ENCODE peak calls at places on chromosomes 7 and 10, in four cellular contexts. One of them, this sample, is unnamed.

GRCh38 chr7:36894190-36894589 is 169.9 kb upstream of the AOAH start:
- DNase-seq in neuronal stem cell: no peak
- DNase-seq in mesenchymal stem cell: no peak
- DNase-seq in IMR-90: no peak
- DNase-seq in this sample: no peak

GRCh38 chr7:114931656-114932011 is 9.7 kb downstream of the MDFIC start:
- DNase-seq in neuronal stem cell: no peak
- DNase-seq in mesenchymal stem cell: no peak
- DNase-seq in IMR-90: no peak
- DNase-seq in this sample: no peak

GRCh38 chr7:108311446-108312168 is 144.6 kb downstream of the NRCAM start:
- DNase-seq in neuronal stem cell: no peak
- DNase-seq in mesenchymal stem cell: peak
- DNase-seq in IMR-90: no peak
- DNase-seq in this sample: no peak

GRCh38 chr7:47474937-47475879 is 106.7 kb downstream of the TNS3 start:
- DNase-seq in neuronal stem cell: no peak
- DNase-seq in mesenchymal stem cell: peak
- DNase-seq in IMR-90: peak
- DNase-seq in this sample: peak

GRCh38 chr7:144819566-144819965 is 16.3 kb downstream of the TPK1 start:
- DNase-seq in neuronal stem cell: no peak
- DNase-seq in mesenchymal stem cell: no peak
- DNase-seq in IMR-90: no peak
- DNase-seq in this sample: no peak

GRCh38 chr7:73496626-73497025 is 25.5 kb downstream of the BAZ1B start:
- DNase-seq in neuronal stem cell: no peak
- DNase-seq in mesenchymal stem cell: no peak
- DNase-seq in IMR-90: no peak
- DNase-seq in this sample: peak

GRCh38 chr10:15344876-15345285 is 26.2 kb downstream of the FAM171A1 start:
- DNase-seq in neuronal stem cell: no peak
- DNase-seq in mesenchymal stem cell: no peak
- DNase-seq in IMR-90: peak
- DNase-seq in this sample: no peak

GRCh38 chr10:121284952-121285351 is 313.3 kb downstream of the FGFR2 start:
- DNase-seq in neuronal stem cell: no peak
- DNase-seq in mesenchymal stem cell: no peak
- DNase-seq in IMR-90: no peak
- DNase-seq in this sample: no peak

GRCh38 chr10:78165617-78166016 is 132.0 kb downstream of the RPS24 start:
- DNase-seq in neuronal stem cell: peak
- DNase-seq in mesenchymal stem cell: peak
- DNase-seq in IMR-90: no peak
- DNase-seq in this sample: no peak

GRCh38 chr10:91596821-91597396 is 36.0 kb downstream of the PPP1R3C start:
- DNase-seq in neuronal stem cell: no peak
- DNase-seq in mesenchymal stem cell: peak
- DNase-seq in IMR-90: peak
- DNase-seq in this sample: no peak

GRCh38 chr10:91601212-91601611 is 31.7 kb downstream of the PPP1R3C start:
- DNase-seq in neuronal stem cell: no peak
- DNase-seq in mesenchymal stem cell: no peak
- DNase-seq in IMR-90: no peak
- DNase-seq in this sample: no peak

GRCh38 chr10:91593366-91593765 is 39.5 kb downstream of the PPP1R3C start:
- DNase-seq in neuronal stem cell: no peak
- DNase-seq in mesenchymal stem cell: no peak
- DNase-seq in IMR-90: no peak
- DNase-seq in this sample: no peak

GRCh38 chr10:91598211-91598981 is 34.5 kb downstream of the PPP1R3C start:
- DNase-seq in neuronal stem cell: no peak
- DNase-seq in mesenchymal stem cell: peak
- DNase-seq in IMR-90: peak
- DNase-seq in this sample: peak

GRCh38 chr10:91597397-91597881 is 35.4 kb downstream of the PPP1R3C start:
- DNase-seq in neuronal stem cell: no peak
- DNase-seq in mesenchymal stem cell: peak
- DNase-seq in IMR-90: peak
- DNase-seq in this sample: peak
- H3K27ac ChIP-seq in neuronal stem cell: no peak
- H3K27ac ChIP-seq in mesenchymal stem cell: peak
- H3K27ac ChIP-seq in IMR-90: peak
- H3K27ac ChIP-seq in this sample: no peak

GRCh38 chr7:122315507-122316466 is 11.2 kb upstream of the FEZF1 start:
- DNase-seq in neuronal stem cell: no peak
- DNase-seq in mesenchymal stem cell: no peak
- DNase-seq in IMR-90: no peak
- DNase-seq in this sample: no peak
- H3K9ac ChIP-seq in neuronal stem cell: peak
- H3K9ac ChIP-seq in mesenchymal stem cell: no peak
- H3K9ac ChIP-seq in IMR-90: no peak
- H3K9ac ChIP-seq in this sample: no peak

GRCh38 chr7:128266891-128267839 is 26.1 kb downstream of the LEP start:
- DNase-seq in neuronal stem cell: peak
- DNase-seq in mesenchymal stem cell: peak
- DNase-seq in IMR-90: peak
- DNase-seq in this sample: no peak
- H2BK120ac ChIP-seq in neuronal stem cell: no peak
- H2BK120ac ChIP-seq in mesenchymal stem cell: no peak
- H2BK120ac ChIP-seq in IMR-90: peak
- H2BK120ac ChIP-seq in this sample: peak

DNA sequence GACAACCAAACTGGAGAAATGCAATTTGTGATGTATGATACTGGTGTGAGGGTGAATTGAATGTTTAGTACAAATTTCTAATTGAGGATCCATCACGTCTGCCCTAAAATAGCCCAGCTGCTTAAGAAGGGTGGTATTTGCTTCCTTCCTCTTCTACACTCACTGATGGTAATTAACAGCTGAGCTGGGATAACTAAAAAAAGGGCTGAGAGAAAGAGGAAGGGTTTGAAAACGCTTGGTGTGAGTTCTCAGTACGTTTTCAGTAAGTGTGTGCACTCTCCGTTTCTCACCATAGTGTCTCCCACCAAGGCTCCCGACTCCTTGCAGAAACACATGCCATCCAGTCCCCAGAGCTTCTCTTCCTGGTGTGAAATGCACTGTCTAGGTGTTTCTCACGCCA is 54.3 kb downstream of the MAP3K8 start:
- DNase-seq in neuronal stem cell: no peak
- DNase-seq in mesenchymal stem cell: no peak
- DNase-seq in IMR-90: no peak
- DNase-seq in this sample: no peak
- H3K27ac ChIP-seq in neuronal stem cell: no peak
- H3K27ac ChIP-seq in mesenchymal stem cell: no peak
- H3K27ac ChIP-seq in IMR-90: no peak
- H3K27ac ChIP-seq in this sample: no peak